ENCODE peak calls at places on chromosomes 3 and 15, in seven cellular contexts. G, B, R, T, H, F and U are unnamed samples.

GRCh38 chr15:64151727-64152506 is at the start of gene SNX22:
- DNase-seq in T (no peak), B (no peak), R (peak), H (no peak), F (peak), G (no peak), U (peak)

GRCh38 chr15:91973481-91973880 is 120.0 kb downstream of the SLCO3A1 start:
- DNase-seq in T (no peak), F (peak), H (no peak), G (no peak), R (no peak), B (no peak), U (peak)

GRCh38 chr3:131075632-131076328 is 49.1 kb downstream of the NEK11 start:
- DNase-seq in F (no peak), H (no peak), R (no peak), T (no peak), B (no peak), G (no peak), U (no peak)

GRCh38 chr15:50627351-50628055 is 59.1 kb downstream of the TRPM7 start:
- DNase-seq in T (no peak), R (no peak), F (no peak), B (no peak), H (no peak), G (no peak), U (no peak)

GRCh38 chr15:29114277-29115092 is 155.1 kb downstream of the NSMCE3 start:
- DNase-seq in H (no peak), B (no peak), T (no peak), G (no peak), R (no peak), F (no peak), U (no peak)

GRCh38 chr3:9947025-9947995 is 4.9 kb downstream of the PRRT3 start:
- DNase-seq in F (peak), H (no peak), T (peak), B (no peak), R (peak), G (peak), U (no peak)

GRCh38 chr15:38438031-38438986 is 15.6 kb upstream of the FAM98B start:
- DNase-seq in F (no peak), R (no peak), G (no peak), H (no peak), T (no peak), B (no peak), U (no peak)

GRCh38 chr3:124636863-124637296 is 93.4 kb upstream of the UMPS start:
- DNase-seq in T (no peak), R (no peak), H (no peak), B (no peak), G (peak), F (no peak), U (no peak)

GRCh38 chr15:47750030-47750739 is 32.9 kb downstream of the SEMA6D start:
- DNase-seq in G (no peak), H (no peak), T (no peak), R (no peak), F (no peak), B (no peak), U (no peak)

GRCh38 chr3:126464494-126464893 is 11.2 kb downstream of the ZXDC start:
- DNase-seq in G (no peak), B (no peak), H (no peak), T (no peak), R (no peak), F (no peak), U (no peak)

GRCh38 chr15:46450112-46450809 is 815.4 kb downstream of the SQOR start:
- DNase-seq in H (no peak), B (no peak), R (no peak), G (peak), T (no peak), F (no peak), U (no peak)

GRCh38 chr3:104696470-104696869 is 670.2 kb upstream of the ALCAM start:
- DNase-seq in G (peak), H (no peak), T (no peak), R (no peak), F (no peak), B (no peak), U (no peak)

GRCh38 chr15:69098688-69099087 is 61.7 kb upstream of the GLCE start:
- DNase-seq in H (no peak), F (no peak), T (no peak), R (no peak), G (no peak), B (no peak), U (no peak)

GRCh38 chr15:90376789-90377188 is 11.3 kb upstream of the IQGAP1 start:
- DNase-seq in H (no peak), B (no peak), T (no peak), R (no peak), G (no peak), F (no peak), U (no peak)

GRCh38 chr3:197305854-197306253 is 7.4 kb upstream of the DLG1 start:
- DNase-seq in F (no peak), H (no peak), B (peak), G (no peak), R (no peak), T (no peak), U (no peak)

GRCh38 chr15:48671381-48672022 is 26.0 kb upstream of the FBN1 start:
- DNase-seq in R (no peak), B (no peak), G (no peak), F (no peak), H (peak), T (no peak), U (no peak)

GRCh38 chr3:69791111-69791510 is 51.8 kb downstream of the MITF start:
- DNase-seq in R (no peak), H (no peak), T (no peak), F (no peak), G (no peak), B (no peak), U (no peak)

GRCh38 chr3:150469931-150470740 is 62.0 kb downstream of the TSC22D2 start:
- DNase-seq in F (no peak), T (peak), B (no peak), R (no peak), G (no peak), H (no peak), U (no peak)
- TF ChIP-seq JUND in F (no peak), T (peak), B (no peak), R (no peak), G (no peak), H (no peak), U (no peak)

GRCh38 chr3:117243657-117244056 is 534.1 kb downstream of the TUSC7 start:
- DNase-seq in B (no peak), T (no peak), H (no peak), R (no peak), G (no peak), F (no peak), U (no peak)

GRCh38 chr3:117234321-117234720 is 524.7 kb downstream of the TUSC7 start:
- DNase-seq in F (no peak), T (no peak), H (no peak), B (no peak), R (no peak), G (no peak), U (no peak)

GRCh38 chr3:117238805-117239204 is 529.2 kb downstream of the TUSC7 start:
- DNase-seq in F (no peak), H (no peak), G (no peak), T (no peak), R (no peak), B (no peak), U (no peak)
- TF ChIP-seq JUND in F (no peak), H (no peak), G (no peak), T (no peak), R (no peak), B (no peak), U (no peak)

GRCh38 chr3:171890398-171890797 is 47.2 kb downstream of the TMEM212 start:
- DNase-seq in B (no peak), H (no peak), R (no peak), F (no peak), T (no peak), G (no peak), U (no peak)

GRCh38 chr3:171895890-171896289 is 52.7 kb downstream of the TMEM212 start:
- DNase-seq in R (no peak), F (no peak), G (no peak), H (no peak), B (no peak), T (no peak), U (no peak)

GRCh38 chr3:171896341-171896740 is 53.2 kb downstream of the TMEM212 start:
- DNase-seq in F (no peak), G (no peak), T (no peak), H (no peak), B (no peak), R (no peak), U (no peak)

GRCh38 chr3:171898192-171898591 is 55.0 kb downstream of the TMEM212 start:
- DNase-seq in T (no peak), R (no peak), G (no peak), H (no peak), B (no peak), F (no peak), U (no peak)

GRCh38 chr3:171892457-171892856 is 49.3 kb downstream of the TMEM212 start:
- DNase-seq in F (no peak), R (no peak), T (no peak), B (no peak), G (no peak), H (no peak), U (no peak)
- TF ChIP-seq JUND in F (no peak), R (no peak), T (no peak), B (no peak), G (no peak), H (no peak), U (no peak)

GRCh38 chr3:29385056-29385455 is 104.2 kb downstream of the RBMS3 start:
- DNase-seq in F (peak), T (no peak), R (no peak), G (no peak), H (no peak), B (no peak), U (no peak)
- TF ChIP-seq JUND in F (no peak), T (no peak), R (no peak), G (no peak), H (no peak), B (no peak), U (no peak)